ENCODE peak calls at places on chromosomes 16 and 17, in six cellular contexts. T is CD8-positive, alpha-beta T cell; O is mucosa of descending colon; G is cardiac muscle cell; J is kidney epithelial cell; N is CD8-positive, alpha-beta memory T cell. H is an unnamed sample.

GRCh38 chr17:67433248-67433924 is 56.3 kb downstream of the PITPNC1 start:
- DNase-seq in T (no peak), O (no peak), G (no peak), J (no peak), N (no peak), H (no peak)

GRCh38 chr16:1613728-1614225 is 1.6 kb downstream of the CRAMP1 start:
- DNase-seq in T (no peak), O (peak; percentile 24), G (peak; percentile 48), J (no peak), N (no peak), H (peak; percentile 12)

GRCh38 chr16:15907863-15908478 is 19.6 kb upstream of the CEP20 start:
- DNase-seq in T (no peak), O (no peak), G (peak; percentile 42), J (no peak), N (peak; percentile 18), H (peak; percentile 50)

GRCh38 chr17:32998893-32999240 is 7.2 kb downstream of the SPACA3 start:
- DNase-seq in T (no peak), O (no peak), G (no peak), J (peak; percentile 23), N (no peak), H (peak; percentile 53)

GRCh38 chr16:12468552-12468951 is 335.1 kb downstream of the CPPED1 start:
- DNase-seq in T (no peak), O (no peak), G (no peak), J (no peak), N (no peak), H (no peak)

GRCh38 chr17:59837362-59838195 is 55.2 kb downstream of the TUBD1 start:
- DNase-seq in T (peak; percentile 28), O (peak; percentile 88), G (peak; percentile 96), J (peak; percentile 100), N (peak; percentile 86), H (peak; percentile 85)

GRCh38 chr17:66670211-66670610 is 164.7 kb upstream of the CACNG5 start:
- DNase-seq in T (no peak), O (no peak), G (no peak), J (no peak), N (no peak), H (no peak)

GRCh38 chr17:41527076-41528023 is 758 bp downstream of the KRT19 start:
- DNase-seq in T (no peak), O (peak; percentile 64), G (peak; percentile 45), J (no peak), N (no peak), H (no peak)

GRCh38 chr17:57211543-57211942 is 44.8 kb upstream of the MSI2 start:
- DNase-seq in T (no peak), O (no peak), G (no peak), J (peak; percentile 38), N (no peak), H (peak; percentile 43)

GRCh38 chr16:27389272-27389961 is 12.6 kb upstream of the IL21R start:
- DNase-seq in T (no peak), O (no peak), G (no peak), J (no peak), N (no peak), H (no peak)

GRCh38 chr17:7354262-7354781 is 634 bp upstream of the TMEM95 start:
- DNase-seq in T (no peak), O (peak; percentile 21), G (peak; percentile 36), J (no peak), N (no peak), H (no peak)

GRCh38 chr17:14845562-14846335 is 419.4 kb downstream of the PMP22 start:
- DNase-seq in T (no peak), O (no peak), G (no peak), J (no peak), N (no peak), H (no peak)

GRCh38 chr16:89378947-89379771 is 111.2 kb downstream of the ANKRD11 start:
- DNase-seq in T (no peak), O (no peak), G (no peak), J (no peak), N (no peak), H (no peak)

GRCh38 chr16:76956394-76956793 is 234.6 kb upstream of the MON1B start:
- DNase-seq in T (no peak), O (no peak), G (peak; percentile 24), J (no peak), N (no peak), H (no peak)

GRCh38 chr17:74825003-74825627 is 34.6 kb downstream of the GRIN2C start:
- DNase-seq in T (no peak), O (no peak), G (no peak), J (no peak), N (no peak), H (no peak)

GRCh38 chr16:56662357-56663354 is 4.9 kb downstream of the MT1F start:
- DNase-seq in T (no peak), O (no peak), G (no peak), J (no peak), N (peak; percentile 25), H (no peak)

GRCh38 chr16:66250686-66251405 is 115.6 kb upstream of the CDH5 start:
- DNase-seq in T (no peak), O (peak; percentile 48), G (no peak), J (no peak), N (no peak), H (peak; percentile 73)

GRCh38 chr17:67280279-67280678 is 35.3 kb upstream of the HELZ start:
- DNase-seq in T (no peak), O (no peak), G (no peak), J (no peak), N (no peak), H (peak; percentile 77)

GRCh38 chr17:32266389-32267269 is 997 bp downstream of the RHBDL3 start:
- DNase-seq in T (no peak), O (no peak), G (peak; percentile 69), J (no peak), N (peak; percentile 9), H (no peak)

GRCh38 chr17:81885869-81886548 is 5.4 kb downstream of the ALYREF start:
- DNase-seq in T (no peak), O (no peak), G (no peak), J (peak; percentile 87), N (no peak), H (peak; percentile 80)

GRCh38 chr16:47712276-47713224 is 251.4 kb downstream of the PHKB start:
- DNase-seq in T (no peak), O (no peak), G (no peak), J (no peak), N (no peak), H (no peak)

GRCh38 chr16:27270389-27270788 is 1.8 kb upstream of the NSMCE1 start:
- DNase-seq in T (no peak), O (no peak), G (no peak), J (no peak), N (no peak), H (no peak)

GRCh38 chr16:66894948-66895696 is 14.8 kb downstream of the PDP2 start:
- DNase-seq in T (peak; percentile 16), O (peak; percentile 90), G (peak; percentile 90), J (no peak), N (peak; percentile 31), H (peak; percentile 42)

GRCh38 chr16:49465661-49466528 is 92.3 kb downstream of the C16orf78 start:
- DNase-seq in T (no peak), O (no peak), G (no peak), J (no peak), N (no peak), H (no peak)

GRCh38 chr17:1475321-1475854 is 17.1 kb downstream of the MYO1C start:
- DNase-seq in T (no peak), O (no peak), G (no peak), J (no peak), N (no peak), H (no peak)
- H3K36me3 ChIP-seq in T (no peaks in the 10 kb centered on the region), O (peaks cover 18% of the 10 kb centered on the region), G (peaks cover 7% of the 10 kb centered on the region), J (peaks cover 2% of the 10 kb centered on the region), N (no peaks in the 10 kb centered on the region), H (no peaks in the 10 kb centered on the region)

GRCh38 chr17:34989473-34989872 is 9.2 kb downstream of the LIG3 start:
- DNase-seq in T (no peak), O (no peak), G (no peak), J (no peak), N (no peak), H (no peak)
- H3K36me3 ChIP-seq in T (peaks cover 17% of the 10 kb centered on the region), O (peaks cover 6% of the 10 kb centered on the region), G (peaks cover 68% of the 10 kb centered on the region), J (no peaks in the 10 kb centered on the region), N (peaks cover 33% of the 10 kb centered on the region), H (peaks cover 83% of the 10 kb centered on the region)

GRCh38 chr16:31507929-31508705 is at the start of gene RUSF1:
- DNase-seq in T (peak; percentile 75), O (peak; percentile 95), G (peak; percentile 96), J (peak; percentile 32), N (peak; percentile 74), H (peak; percentile 95)

GRCh38 chr16:31519746-31520145 is 8.0 kb upstream of the AHSP start:
- DNase-seq in T (no peak), O (no peak), G (no peak), J (no peak), N (no peak), H (no peak)

GRCh38 chr16:31508706-31509523 is 724 bp upstream of the RUSF1 start:
- DNase-seq in T (no peak), O (no peak), G (no peak), J (no peak), N (no peak), H (no peak)

GRCh38 chr16:31513126-31513525 is 4.9 kb upstream of the RUSF1 start:
- DNase-seq in T (no peak), O (no peak), G (no peak), J (no peak), N (no peak), H (peak; percentile 44)

GRCh38 chr16:31513884-31514283 is 5.7 kb upstream of the RUSF1 start:
- DNase-seq in T (no peak), O (no peak), G (no peak), J (no peak), N (no peak), H (no peak)
- H3K36me3 ChIP-seq in T (no peaks in the 10 kb centered on the region), O (no peaks in the 10 kb centered on the region), G (no peaks in the 10 kb centered on the region), J (no peaks in the 10 kb centered on the region), N (no peaks in the 10 kb centered on the region), H (no peaks in the 10 kb centered on the region)

DNA sequence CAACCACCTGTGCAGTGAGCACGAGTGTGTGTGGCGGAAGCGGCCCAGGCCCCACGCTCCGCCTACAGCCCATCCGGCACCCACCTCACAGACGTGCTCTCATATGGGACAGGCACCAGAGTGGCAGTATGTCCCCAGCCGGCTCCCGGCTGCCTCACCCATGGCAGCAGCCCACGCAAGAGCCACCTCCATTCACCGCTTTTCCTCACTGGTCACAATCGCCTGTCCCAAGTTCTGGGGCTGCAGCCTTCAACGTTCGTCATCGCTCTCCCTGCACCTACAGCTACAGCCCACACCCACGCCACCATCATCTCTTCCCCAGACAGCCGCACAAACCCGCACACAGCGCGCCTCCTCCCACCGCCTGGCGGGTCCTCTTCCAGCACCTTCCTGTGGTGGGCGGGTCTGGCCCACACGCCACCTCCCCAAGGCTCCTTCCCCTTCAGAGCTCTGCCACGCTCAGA is 17.5 kb upstream of the TRAP1 start:
- DNase-seq in T (no peak), O (no peak), G (no peak), J (no peak), N (no peak), H (no peak)
- H3K36me3 ChIP-seq in T (peaks cover 65% of the 10 kb centered on the region), O (peaks cover 22% of the 10 kb centered on the region), G (peaks cover 61% of the 10 kb centered on the region), J (peaks cover 7% of the 10 kb centered on the region), N (peaks cover 69% of the 10 kb centered on the region), H (peaks cover 85% of the 10 kb centered on the region)

H was measured in MG63.